ENCODE peak calls at places on chromosomes 16 and 17, in four cellular contexts. F, Z, M and E are unnamed samples.

GRCh38 chr17:79651266-79651665 is 40.4 kb upstream of the RBFOX3 start:
- DNase-seq in F (no peak), Z (no peak), M (no peak), E (no peak)

GRCh38 chr17:40791808-40792436 is 7.8 kb downstream of the KRT28 start:
- DNase-seq in F (no peak), Z (no peak), M (peak), E (no peak)

GRCh38 chr17:74677558-74678466 is 34.9 kb downstream of the CD300LF start:
- DNase-seq in F (peak), Z (peak), M (no peak), E (peak)

GRCh38 chr16:4273858-4274291 is 1.1 kb upstream of the TFAP4 start:
- DNase-seq in F (peak), Z (no peak), M (peak), E (no peak)

GRCh38 chr17:68847711-68848110 is 107.5 kb downstream of the ABCA8 start:
- DNase-seq in F (no peak), Z (no peak), M (no peak), E (no peak)

GRCh38 chr16:14325921-14326401 is 254.8 kb downstream of the MRTFB start:
- DNase-seq in F (no peak), Z (no peak), M (no peak), E (peak)

GRCh38 chr17:58344047-58344790 is 7.8 kb downstream of the SUPT4H1 start:
- DNase-seq in F (no peak), Z (no peak), M (no peak), E (no peak)

GRCh38 chr17:75087558-75088453 is at the start of gene SLC16A5:
- DNase-seq in F (peak), Z (peak), M (peak), E (no peak)

GRCh38 chr17:82658796-82659452 is 10.7 kb upstream of the WDR45B start:
- DNase-seq in F (no peak), Z (no peak), M (no peak), E (no peak)

GRCh38 chr17:74442291-74442669 is 10.4 kb downstream of the GPRC5C start:
- DNase-seq in F (no peak), Z (no peak), M (no peak), E (no peak)

GRCh38 chr16:80932725-80933124 is 74.0 kb downstream of the CMC2 start:
- DNase-seq in F (peak), Z (no peak), M (no peak), E (no peak)

GRCh38 chr17:52148969-52149351 is 9.6 kb downstream of the CA10 start:
- DNase-seq in F (no peak), Z (no peak), M (no peak), E (no peak)

GRCh38 chr17:82795615-82796014 is 43.8 kb downstream of the TBCD start:
- DNase-seq in F (no peak), Z (peak), M (no peak), E (no peak)

GRCh38 chr17:21058098-21058893 is 15.5 kb upstream of the USP22 start:
- DNase-seq in F (no peak), Z (no peak), M (no peak), E (no peak)

GRCh38 chr17:8016632-8017424 is 14.4 kb downstream of the GUCY2D start:
- DNase-seq in F (peak), Z (no peak), M (peak), E (no peak)

GRCh38 chr17:82909322-82909904 is 69.6 kb upstream of the ZNF750 start:
- DNase-seq in F (no peak), Z (no peak), M (no peak), E (no peak)

GRCh38 chr16:23333962-23334361 is 31.9 kb downstream of the SCNN1B start:
- DNase-seq in F (no peak), Z (no peak), M (no peak), E (no peak)

GRCh38 chr16:56332464-56333079 is 92.8 kb downstream of the AMFR start:
- DNase-seq in F (peak), Z (no peak), M (no peak), E (no peak)

GRCh38 chr16:71441348-71441781 is 489 bp downstream of the TLE7 start:
- DNase-seq in F (no peak), Z (no peak), M (no peak), E (no peak)

GRCh38 chr17:21303441-21304065 is 19.0 kb downstream of the MAP2K3 start:
- DNase-seq in F (no peak), Z (no peak), M (no peak), E (no peak)